ENCODE peak calls at places on chromosomes 3 and 15, in seven cellular contexts. U is right lobe of liver, R is sigmoid colon, X is prostate gland, O is heart left ventricle, M is tibial nerve, D is suprapubic skin. Q is an unnamed sample.
A peak's percentile ranks its signal among the peaks of the same experiment; 100 is the strongest.

GRCh38 chr3:10806001-10806400 is 10.0 kb upstream of the SLC6A11 start:
- DNase-seq in U (no peak), R (no peak), X (no peak), O (no peak), M (no peak), D (no peak), Q (no peak)

GRCh38 chr3:50573566-50574279 is 4.4 kb downstream of the HEMK1 start:
- DNase-seq in U (no peak), R (no peak), X (no peak), O (no peak), M (no peak), D (no peak), Q (no peak)

GRCh38 chr3:32568953-32569352 is 1.7 kb downstream of the DYNC1LI1 start:
- DNase-seq in U (no peak), R (no peak), X (no peak), O (no peak), M (no peak), D (no peak), Q (no peak)

GRCh38 chr3:23659274-23659673 is 146.5 kb upstream of the UBE2E1 start:
- DNase-seq in U (no peak), R (no peak), X (no peak), O (no peak), M (no peak), D (no peak), Q (no peak)

GRCh38 chr3:61358364-61358763 is 107.1 kb upstream of the FHIT start:
- DNase-seq in U (peak; percentile 62), R (peak; percentile 90), X (peak; percentile 6), O (peak; percentile 91), M (peak; percentile 68), D (no peak), Q (peak; percentile 47)

GRCh38 chr15:29687204-29687768 is 135.0 kb downstream of the TJP1 start:
- DNase-seq in U (peak; percentile 81), R (no peak), X (no peak), O (no peak), M (no peak), D (no peak), Q (no peak)

GRCh38 chr3:48600711-48601621 is 5.8 kb upstream of the COL7A1 start:
- DNase-seq in U (no peak), R (no peak), X (no peak), O (no peak), M (no peak), D (no peak), Q (no peak)

GRCh38 chr3:7787871-7788828 is 713.5 kb upstream of the LMCD1 start:
- DNase-seq in U (peak; percentile 42), R (no peak), X (no peak), O (no peak), M (no peak), D (no peak), Q (no peak)

GRCh38 chr3:149967067-149967685 is 3.5 kb downstream of the PFN2 start:
- DNase-seq in U (no peak), R (no peak), X (no peak), O (no peak), M (no peak), D (no peak), Q (no peak)

GRCh38 chr3:148147896-148148295 is 549.8 kb upstream of the AGTR1 start:
- DNase-seq in U (no peak), R (no peak), X (no peak), O (no peak), M (no peak), D (no peak), Q (no peak)

GRCh38 chr15:58285921-58286278 is 145.9 kb upstream of the LIPC start:
- DNase-seq in U (no peak), R (no peak), X (no peak), O (no peak), M (no peak), D (no peak), Q (no peak)
- H3K27ac ChIP-seq in U (peak overlapping the region; percentile 73), R (no peak overlapping the region), X (peak overlapping the region; percentile 13), O (no peak overlapping the region), M (no peak overlapping the region), D (no peak overlapping the region), Q (no peak overlapping the region)

DNA sequence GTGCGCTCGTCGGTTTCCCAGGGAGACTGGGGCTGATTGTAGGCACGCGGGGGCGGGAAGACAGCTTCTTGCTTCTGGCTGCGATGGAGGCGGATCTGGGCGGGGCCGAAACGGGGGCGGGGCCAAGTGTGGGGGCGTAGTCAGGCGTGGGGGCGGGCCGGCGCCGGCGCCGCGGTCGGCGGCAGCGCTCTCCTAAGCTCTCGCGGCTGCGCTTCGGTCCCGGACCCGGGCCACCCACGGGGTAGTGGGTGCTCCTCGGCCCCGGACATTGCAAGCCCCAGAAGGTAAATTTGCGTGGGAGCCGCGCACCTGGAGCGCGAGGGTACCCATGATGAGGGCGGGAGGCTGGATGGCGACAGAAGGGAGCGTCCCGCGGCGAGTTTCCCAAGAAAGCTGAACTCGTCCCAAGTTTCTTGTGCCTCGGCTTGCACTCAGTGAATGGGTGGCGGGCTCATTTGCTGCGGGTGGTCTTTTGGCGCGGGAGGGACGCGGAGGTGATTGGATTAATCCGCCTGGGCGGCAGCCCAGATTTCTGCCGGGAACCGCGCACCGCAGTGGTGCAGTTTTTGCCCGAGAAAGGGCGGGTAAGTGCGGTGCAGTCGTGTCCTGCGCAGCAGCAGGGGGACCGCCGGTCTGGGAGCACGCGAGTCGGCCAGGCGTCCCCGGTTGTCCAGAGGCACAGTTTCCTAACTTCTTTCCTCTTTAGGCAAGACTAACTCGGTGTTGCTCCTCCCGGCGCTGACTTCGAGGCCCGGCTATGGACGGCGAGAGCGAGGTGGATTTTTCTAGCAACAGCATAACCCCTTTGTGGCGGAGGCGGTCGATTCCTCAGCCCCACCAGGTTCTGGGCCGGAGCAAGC is at the start of gene ARHGEF26:
- DNase-seq in U (peak; percentile 97), R (peak; percentile 95), X (peak; percentile 92), O (peak; percentile 78), M (peak; percentile 86), D (peak; percentile 94), Q (peak; percentile 53)
- TF ChIP-seq POLR2A in U (peak; percentile 66), R (peak; percentile 43), X (peak; percentile 67), O (no peak), M (no peak), D (no peak), Q (peak; percentile 57)

GRCh38 chr3:101303836-101304235 is 16.5 kb downstream of the IMPG2 start:
- DNase-seq in U (no peak), R (no peak), X (no peak), O (no peak), M (no peak), D (no peak), Q (no peak)

GRCh38 chr3:101300073-101300472 is 20.3 kb downstream of the IMPG2 start:
- DNase-seq in U (no peak), R (peak; percentile 56), X (no peak), O (no peak), M (no peak), D (no peak), Q (no peak)

DNA sequence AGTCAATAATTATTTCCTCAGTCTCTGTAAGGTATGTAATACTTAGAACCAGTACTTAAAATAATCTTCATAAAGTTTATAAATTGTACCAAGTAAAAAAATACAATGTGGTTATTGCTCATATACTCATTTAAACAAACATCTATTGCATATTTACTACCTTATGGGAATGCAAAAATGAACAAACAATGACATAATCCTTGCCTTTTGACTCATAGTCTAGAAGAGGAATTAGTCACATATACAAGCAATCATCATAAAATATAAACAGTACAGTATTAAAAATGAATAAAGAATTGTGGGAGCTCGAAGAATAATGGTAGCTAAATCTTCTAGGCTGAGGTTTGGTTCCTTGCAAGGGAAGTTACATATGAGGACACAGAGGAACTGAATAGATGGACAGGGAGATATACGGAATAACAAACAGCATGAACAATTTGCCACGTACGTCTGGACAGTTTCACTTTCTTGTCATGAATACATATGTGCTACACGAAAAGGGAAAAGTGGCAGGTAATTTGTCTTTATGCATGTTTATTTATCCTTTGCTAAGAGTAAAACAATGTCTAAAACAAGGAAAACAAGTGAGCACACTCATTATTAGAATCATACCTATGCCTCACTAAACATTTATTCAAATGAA is 17.2 kb downstream of the IMPG2 start:
- DNase-seq in U (no peak), R (no peak), X (no peak), O (no peak), M (no peak), D (no peak), Q (no peak)
- H3K27ac ChIP-seq in U (no peak overlapping the region), R (no peak overlapping the region), X (no peak overlapping the region), O (no peak overlapping the region), M (no peak overlapping the region), D (no peak overlapping the region), Q (no peak overlapping the region)

DNA sequence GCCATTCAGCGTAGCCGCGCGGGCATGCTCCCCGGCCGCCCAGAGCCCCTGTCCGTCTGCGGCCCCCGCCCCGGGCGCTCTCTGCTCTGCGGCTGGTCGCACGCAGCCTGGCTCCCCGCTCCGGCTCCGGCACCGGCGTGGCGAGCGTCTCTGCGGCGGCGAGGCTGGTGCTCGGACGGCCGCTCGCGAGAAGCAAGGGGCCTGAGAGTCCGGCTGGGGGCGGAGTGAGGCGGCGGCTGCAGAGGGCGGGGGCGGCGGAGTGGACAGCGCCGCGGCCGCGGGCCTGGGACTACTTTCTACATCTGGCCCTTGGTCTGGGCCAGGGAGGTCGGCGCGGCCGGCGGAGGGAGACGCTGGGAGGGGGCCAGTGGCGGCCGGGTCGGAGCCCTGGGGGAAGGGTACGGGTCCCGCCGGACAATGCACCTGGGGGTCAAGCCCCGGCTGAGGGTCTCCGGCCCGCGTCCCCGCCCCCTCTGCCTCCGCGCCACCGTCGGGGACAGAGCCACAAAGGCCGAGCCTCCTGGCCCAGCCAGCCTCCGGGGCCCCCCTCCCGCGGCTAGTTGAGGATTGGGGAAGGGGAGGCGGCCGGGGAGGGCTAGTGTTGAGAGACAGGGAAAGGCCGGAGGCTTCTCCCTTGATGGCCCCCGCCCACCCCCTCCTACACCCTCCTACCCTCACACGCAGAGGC is at the start of gene PRTG:
- DNase-seq in U (peak; percentile 52), R (peak; percentile 81), X (no peak), O (peak; percentile 74), M (peak; percentile 48), D (peak; percentile 81), Q (peak; percentile 48)
- TF ChIP-seq POLR2A in U (no peak), R (no peak), X (no peak), O (no peak), M (no peak), D (no peak), Q (no peak)